ENCODE peak calls at places on chromosomes 6 and 20, in four cellular contexts. R, V, E and O are unnamed samples.

GRCh38 chr6:141105481-141105880 is 1027.2 kb upstream of the GJE1 start:
- DNase-seq in R (no peak), V (no peak), E (no peak), O (peak)

GRCh38 chr6:101290346-101290745 is 103.2 kb upstream of the GRIK2 start:
- DNase-seq in R (no peak), V (no peak), E (no peak), O (no peak)

GRCh38 chr20:4978050-4978918 is 23.0 kb downstream of the SLC23A2 start:
- DNase-seq in R (no peak), V (no peak), E (no peak), O (no peak)

GRCh38 chr6:153117986-153118886 is 12.8 kb downstream of the RGS17 start:
- DNase-seq in R (peak), V (no peak), E (no peak), O (no peak)

GRCh38 chr6:140156131-140156530 is 781.7 kb upstream of the CITED2 start:
- DNase-seq in R (peak), V (no peak), E (no peak), O (no peak)

GRCh38 chr6:135576055-135576454 is 78.5 kb upstream of the AHI1 start:
- DNase-seq in R (no peak), V (no peak), E (no peak), O (peak)

GRCh38 chr6:70280462-70280861 is 22.4 kb downstream of the COL9A1 start:
- DNase-seq in R (no peak), V (no peak), E (no peak), O (no peak)

GRCh38 chr6:170033666-170034065 is 257.2 kb downstream of the DLL1 start:
- DNase-seq in R (no peak), V (no peak), E (no peak), O (no peak)

GRCh38 chr6:37516076-37516919 is 16.6 kb upstream of the CCDC167 start:
- DNase-seq in R (peak), V (peak), E (peak), O (peak)

GRCh38 chr6:92369309-92369708 is 1050.0 kb downstream of the EPHA7 start:
- DNase-seq in R (no peak), V (no peak), E (no peak), O (no peak)

GRCh38 chr6:11869656-11870340 is 91.2 kb upstream of the ADTRP start:
- DNase-seq in R (no peak), V (no peak), E (no peak), O (no peak)

GRCh38 chr6:97064578-97064977 is 140.1 kb downstream of the KLHL32 start:
- DNase-seq in R (no peak), V (no peak), E (no peak), O (no peak)

GRCh38 chr20:21184810-21185209 is 58.9 kb downstream of the KIZ start:
- DNase-seq in R (peak), V (no peak), E (no peak), O (no peak)

GRCh38 chr6:84469144-84469543 is 241.7 kb upstream of the CEP162 start:
- DNase-seq in R (no peak), V (no peak), E (no peak), O (no peak)

GRCh38 chr6:31083742-31084354 is 28.5 kb downstream of the C6orf15 start:
- DNase-seq in R (no peak), V (peak), E (no peak), O (no peak)

GRCh38 chr20:59307270-59307669 is 6.9 kb downstream of the EDN3 start:
- DNase-seq in R (no peak), V (no peak), E (no peak), O (no peak)